ENCODE peak calls at places on chromosomes 4 and X, in six cellular contexts. F, U, O, E, T and N are unnamed samples.

GRCh38 chrX:82219129-82219528 is 1017.2 kb downstream of the SH3BGRL start:
- DNase-seq in F (no peak), U (no peak), O (no peak), E (no peak), T (no peak), N (no peak)

GRCh38 chr4:11719879-11720278 is 291.2 kb upstream of the HS3ST1 start:
- DNase-seq in F (peak), U (no peak), O (no peak), E (no peak), T (no peak), N (no peak)

GRCh38 chrX:101348452-101349222 is at the start of gene TIMM8A:
- DNase-seq in F (peak), U (peak), O (peak), E (peak), T (peak), N (peak)

GRCh38 chr4:10104211-10104990 is 12.2 kb downstream of the WDR1 start:
- DNase-seq in F (no peak), U (no peak), O (no peak), E (no peak), T (no peak), N (no peak)

GRCh38 chr4:8221476-8221875 is 22.4 kb downstream of the SH3TC1 start:
- DNase-seq in F (no peak), U (no peak), O (no peak), E (no peak), T (no peak), N (no peak)

GRCh38 chr4:165385124-165385523 is 6.3 kb downstream of the CPE start:
- DNase-seq in F (no peak), U (no peak), O (no peak), E (no peak), T (no peak), N (no peak)

GRCh38 chr4:118942465-118942864 is 53.8 kb downstream of the SYNPO2 start:
- DNase-seq in F (no peak), U (no peak), O (no peak), E (no peak), T (no peak), N (no peak)

GRCh38 chrX:55767100-55767499 is 49.6 kb downstream of the RRAGB start:
- DNase-seq in F (no peak), U (no peak), O (no peak), E (no peak), T (no peak), N (no peak)

GRCh38 chr4:4677825-4678522 is 136.1 kb upstream of the STX18 start:
- DNase-seq in F (no peak), U (peak), O (no peak), E (no peak), T (no peak), N (peak)

GRCh38 chrX:118524344-118524743 is 28.7 kb downstream of the DOCK11 start:
- DNase-seq in F (no peak), U (no peak), O (no peak), E (no peak), T (no peak), N (no peak)

GRCh38 chr4:59537231-59537886 is 1662.8 kb upstream of the ADGRL3 start:
- DNase-seq in F (no peak), U (no peak), O (no peak), E (no peak), T (no peak), N (no peak)

GRCh38 chr4:7763788-7764187 is 175.9 kb downstream of the AFAP1 start:
- DNase-seq in F (no peak), U (no peak), O (no peak), E (no peak), T (no peak), N (no peak)

GRCh38 chr4:173182403-173182802 is 13.8 kb downstream of the GALNT7 start:
- DNase-seq in F (peak), U (no peak), O (no peak), E (no peak), T (no peak), N (no peak)

GRCh38 chr4:147492761-147493160 is 11.9 kb downstream of the EDNRA start:
- DNase-seq in F (peak), U (peak), O (no peak), E (no peak), T (no peak), N (no peak)

GRCh38 chr4:184731056-184731455 is 2.8 kb downstream of the CENPU start:
- DNase-seq in F (no peak), U (no peak), O (no peak), E (no peak), T (no peak), N (no peak)

GRCh38 chr4:184728858-184729257 is 5.0 kb downstream of the CENPU start:
- DNase-seq in F (no peak), U (no peak), O (no peak), E (no peak), T (no peak), N (no peak)

GRCh38 chr4:184734758-184735157 is 862 bp upstream of the CENPU start:
- DNase-seq in F (no peak), U (no peak), O (no peak), E (no peak), T (no peak), N (no peak)

GRCh38 chr4:184732126-184732525 is 1.8 kb downstream of the CENPU start:
- DNase-seq in F (no peak), U (no peak), O (no peak), E (no peak), T (no peak), N (no peak)

DNA sequence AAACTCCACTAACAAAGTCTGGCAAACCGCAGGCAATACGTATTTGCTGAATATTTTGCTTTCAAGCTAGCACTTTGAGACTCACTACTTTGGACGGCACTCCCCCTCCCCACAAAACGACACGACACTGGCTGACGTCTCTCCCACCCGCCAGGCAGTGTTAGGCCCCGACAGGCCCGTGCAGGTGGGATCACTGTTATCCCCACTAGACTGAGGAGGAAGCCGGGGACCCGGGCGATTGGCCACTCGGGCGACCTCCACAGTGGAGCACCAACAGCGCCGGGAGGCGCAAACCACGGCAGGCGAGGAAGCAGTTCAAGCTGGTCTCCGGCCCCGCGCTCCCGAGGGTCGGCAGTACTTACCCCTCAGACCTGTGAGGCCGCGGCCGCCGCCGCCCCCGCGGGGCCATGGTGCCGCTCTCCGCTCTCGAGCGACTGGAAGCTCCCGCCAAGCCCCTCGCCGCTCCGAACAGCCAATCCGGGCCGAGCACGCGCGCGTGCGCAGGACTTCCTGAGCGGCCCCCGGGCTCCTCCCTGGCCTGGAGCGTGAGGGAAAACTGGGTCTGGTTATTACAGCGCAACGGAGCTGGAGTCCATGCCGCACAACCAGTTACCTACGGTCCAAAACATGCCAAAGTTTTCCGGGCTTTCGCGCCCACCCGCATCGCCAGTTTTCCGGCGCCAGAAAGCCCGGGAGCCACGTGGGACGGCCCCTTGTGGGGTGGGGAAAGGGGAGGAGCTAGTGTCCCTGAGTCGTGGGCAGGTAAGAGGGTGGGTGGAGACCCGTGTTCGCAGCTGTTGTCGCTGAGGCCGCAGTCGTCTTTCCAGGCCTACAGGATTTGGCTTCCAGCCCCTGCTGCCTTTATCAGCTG is at the start of gene CENPU:
- DNase-seq in F (peak), U (peak), O (peak), E (peak), T (peak), N (peak)
- TF ChIP-seq POLR2A in F (peak), U (peak), O (peak), E (peak), T (no peak), N (no peak)

GRCh38 chrX:10159069-10159468 is 2.3 kb downstream of the CLCN4 start:
- DNase-seq in F (no peak), U (no peak), O (no peak), E (no peak), T (no peak), N (no peak)
- H3K4me3 ChIP-seq in F (no peak), U (no peak), O (no peak), E (no peak), T (no peak), N (no peak)

GRCh38 chrX:11264925-11265324 is 28.3 kb upstream of the AMELX start:
- DNase-seq in F (no peak), U (no peak), O (no peak), E (no peak), T (no peak), N (no peak)

GRCh38 chrX:11257711-11258110 is 35.5 kb upstream of the AMELX start:
- DNase-seq in F (no peak), U (no peak), O (no peak), E (no peak), T (no peak), N (no peak)

GRCh38 chrX:11259437-11259836 is 33.8 kb upstream of the AMELX start:
- DNase-seq in F (no peak), U (no peak), O (no peak), E (no peak), T (no peak), N (no peak)

GRCh38 chrX:11257290-11257689 is 35.9 kb upstream of the AMELX start:
- DNase-seq in F (no peak), U (no peak), O (no peak), E (no peak), T (no peak), N (no peak)

DNA sequence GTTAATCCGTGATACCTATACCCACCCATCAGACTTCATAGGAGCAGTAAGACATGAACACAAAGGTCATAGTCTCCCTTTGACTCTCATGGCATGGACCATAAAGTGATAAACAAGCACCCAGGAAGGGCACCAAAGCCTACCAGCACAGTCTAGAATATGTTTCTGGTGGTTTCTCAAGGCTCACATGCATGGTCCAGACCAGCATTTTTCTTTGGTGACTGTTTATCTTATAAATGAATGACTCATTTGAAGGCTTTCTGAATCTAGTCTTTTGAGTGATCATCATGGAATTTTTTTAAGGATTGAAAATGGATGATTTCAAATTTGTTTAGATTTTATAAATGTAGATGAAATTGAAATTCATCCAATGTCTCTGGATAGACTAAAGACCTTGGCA is 32.0 kb upstream of the AMELX start:
- DNase-seq in F (no peak), U (no peak), O (no peak), E (no peak), T (no peak), N (no peak)
- TF ChIP-seq CTCF in F (no peak), U (no peak), O (no peak), E (no peak), T (no peak), N (no peak)

GRCh38 chr4:25101836-25102235 is 58.4 kb downstream of the SEPSECS start:
- DNase-seq in F (no peak), U (no peak), O (no peak), E (no peak), T (no peak), N (no peak)
- TF ChIP-seq POLR2A in F (no peak), U (no peak), O (no peak), E (no peak), T (no peak), N (no peak)

DNA sequence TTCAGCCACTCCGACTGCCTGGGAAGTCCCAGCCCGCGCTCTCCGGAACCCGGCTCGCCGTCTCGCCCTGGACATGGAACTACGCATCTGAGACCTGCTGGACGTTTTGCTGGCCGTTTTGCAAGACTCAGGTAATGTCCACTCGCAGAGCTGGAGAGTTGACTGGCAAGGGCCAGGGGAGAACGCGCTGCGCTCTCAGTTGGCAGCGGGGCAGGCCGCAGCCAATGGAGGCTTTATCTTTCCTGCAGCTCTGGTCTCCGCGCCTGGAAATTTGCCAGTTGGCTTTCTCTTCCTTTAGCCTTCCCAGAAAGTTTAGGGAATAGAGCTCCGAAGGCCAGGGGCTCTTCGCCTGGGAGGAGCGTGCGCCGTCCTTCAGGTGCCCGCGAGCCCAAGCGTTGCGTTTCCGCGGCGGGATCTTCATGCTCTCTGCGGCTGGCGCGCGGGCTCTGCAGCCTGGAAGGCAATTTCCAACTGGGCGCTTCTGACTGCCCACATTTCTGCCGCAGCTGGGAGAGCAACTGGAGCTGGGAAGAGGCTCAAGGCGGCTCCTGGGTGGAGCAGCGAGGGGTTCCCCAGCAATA is 1.0 kb downstream of the IL1RAPL2 start:
- DNase-seq in F (no peak), U (no peak), O (no peak), E (no peak), T (no peak), N (no peak)
- H3K4me3 ChIP-seq in F (no peak), U (no peak), O (no peak), E (no peak), T (peak), N (no peak)

GRCh38 chr4:67911128-67911527 is 27.3 kb upstream of the TMPRSS11D start:
- DNase-seq in F (no peak), U (no peak), O (no peak), E (no peak), T (no peak), N (no peak)

GRCh38 chr4:67907650-67908049 is 23.8 kb upstream of the TMPRSS11D start:
- DNase-seq in F (no peak), U (no peak), O (no peak), E (no peak), T (no peak), N (no peak)

GRCh38 chr4:67912051-67912450 is 28.2 kb upstream of the TMPRSS11D start:
- DNase-seq in F (no peak), U (no peak), O (no peak), E (no peak), T (no peak), N (no peak)

GRCh38 chr4:67911638-67912037 is 27.8 kb upstream of the TMPRSS11D start:
- DNase-seq in F (no peak), U (no peak), O (no peak), E (no peak), T (no peak), N (no peak)

GRCh38 chr4:67909910-67910905 is 26.4 kb upstream of the TMPRSS11D start:
- DNase-seq in F (no peak), U (no peak), O (no peak), E (no peak), T (no peak), N (no peak)
- TF ChIP-seq CTCF in F (peak), U (no peak), O (peak), E (peak), T (peak), N (no peak)

GRCh38 chr4:5710962-5711478 is at the start of gene EVC:
- DNase-seq in F (peak), U (peak), O (peak), E (peak), T (peak), N (peak)
- TF ChIP-seq POLR2A in F (peak), U (no peak), O (no peak), E (no peak), T (no peak), N (no peak)